ENCODE peak calls at places on chromosomes 5 and 9, in nine cellular contexts. S is cardiac muscle cell, A is WERI-Rb-1, O is spleen, E is upper lobe of right lung, P is epithelial cell of esophagus, C is lower lobe of right lung, N is HL-60, B is nephron progenitor cell. L is an unnamed sample.

GRCh38 chr9:32394381-32395049 is 10.1 kb downstream of the ACO1 start:
- DNase-seq in N (no peak), E (no peak), P (peak), O (no peak), S (no peak), B (no peak), C (no peak), A (no peak), L (no peak)

GRCh38 chr5:17185776-17186175 is 31.7 kb upstream of the BASP1 start:
- DNase-seq in N (peak), B (no peak), O (no peak), A (no peak), E (no peak), S (peak), C (no peak), P (peak), L (no peak)

GRCh38 chr5:73280821-73281746 is 108.1 kb downstream of the TMEM174 start:
- DNase-seq in O (no peak), P (peak), N (no peak), A (no peak), B (no peak), C (no peak), S (peak), E (no peak), L (no peak)

GRCh38 chr9:97706246-97706645 is 9.1 kb upstream of the XPA start:
- DNase-seq in A (no peak), S (no peak), C (no peak), P (no peak), O (no peak), E (no peak), N (no peak), B (no peak), L (no peak)

GRCh38 chr9:69809304-69809863 is 11.2 kb upstream of the CFAP95 start:
- DNase-seq in O (no peak), E (no peak), B (no peak), A (peak), N (no peak), P (peak), C (no peak), S (peak), L (no peak)

GRCh38 chr5:116970318-116970717 is 395.7 kb upstream of the SEMA6A start:
- DNase-seq in N (no peak), P (peak), C (no peak), A (no peak), O (no peak), B (no peak), E (no peak), S (no peak), L (no peak)

GRCh38 chr5:105687493-105687892 is 1983.2 kb downstream of the EFNA5 start:
- DNase-seq in N (no peak), S (no peak), C (no peak), P (no peak), A (no peak), E (no peak), O (no peak), B (no peak), L (no peak)

GRCh38 chr5:163760498-163760897 is 255.1 kb downstream of the MAT2B start:
- DNase-seq in O (no peak), A (no peak), S (peak), B (no peak), E (no peak), N (no peak), P (peak), C (no peak), L (no peak)

GRCh38 chr9:136244116-136244775 is 1.4 kb downstream of the QSOX2 start:
- DNase-seq in O (no peak), E (no peak), N (no peak), C (no peak), B (no peak), P (no peak), S (no peak), A (no peak), L (no peak)

GRCh38 chr5:145829708-145830361 is 5.3 kb downstream of the PRELID2 start:
- DNase-seq in N (no peak), C (no peak), B (no peak), E (no peak), S (no peak), A (no peak), P (no peak), O (no peak), L (no peak)

GRCh38 chr5:134769206-134769605 is 10.6 kb downstream of the DDX46 start:
- DNase-seq in S (peak), N (no peak), C (no peak), A (no peak), B (no peak), E (no peak), O (no peak), P (peak), L (no peak)

GRCh38 chr9:101977614-101978210 is 239.3 kb upstream of the GRIN3A start:
- DNase-seq in N (no peak), S (peak), E (no peak), O (no peak), A (no peak), C (no peak), B (no peak), P (peak), L (no peak)

GRCh38 chr9:135309763-135310125 is 169.8 kb upstream of the PPP1R26 start:
- DNase-seq in O (no peak), N (no peak), B (no peak), E (no peak), S (no peak), A (no peak), P (no peak), C (no peak), L (no peak)

GRCh38 chr9:33159760-33160127 is 7.4 kb downstream of the B4GALT1 start:
- DNase-seq in E (peak), B (no peak), N (no peak), A (no peak), O (peak), C (peak), P (peak), S (peak), L (no peak)

GRCh38 chr5:180313677-180314076 is 21.8 kb upstream of the MAPK9 start:
- DNase-seq in P (no peak), O (no peak), A (peak), E (peak), B (no peak), S (no peak), C (peak), N (peak), L (peak)

GRCh38 chr5:154568597-154568996 is 90.6 kb upstream of the HAND1 start:
- DNase-seq in E (no peak), O (no peak), C (no peak), S (no peak), N (no peak), P (no peak), B (no peak), A (no peak), L (no peak)

GRCh38 chr9:16310288-16311145 is 560.0 kb downstream of the BNC2 start:
- DNase-seq in O (no peak), S (no peak), N (no peak), B (no peak), A (no peak), C (no peak), E (no peak), P (no peak), L (no peak)

GRCh38 chr5:16918156-16918555 is 17.9 kb downstream of the MYO10 start:
- DNase-seq in O (no peak), N (no peak), P (no peak), E (no peak), C (no peak), S (no peak), A (no peak), B (no peak), L (no peak)

GRCh38 chr5:177123789-177124485 is 9.6 kb upstream of the NSD1 start:
- DNase-seq in O (peak), B (no peak), A (no peak), C (no peak), E (no peak), P (no peak), S (no peak), N (no peak), L (no peak)

GRCh38 chr5:134738963-134739661 is 764 bp downstream of the CAMLG start:
- DNase-seq in S (peak), E (peak), A (peak), N (no peak), P (peak), C (no peak), O (peak), B (peak), L (peak)

GRCh38 chr9:35643046-35643445 is 7.7 kb downstream of the SIT1 start:
- DNase-seq in S (no peak), O (no peak), B (no peak), A (no peak), P (no peak), C (no peak), E (no peak), N (no peak), L (no peak)

GRCh38 chr9:35650341-35651158 is at the start of gene SIT1:
- DNase-seq in C (no peak), N (no peak), P (no peak), E (no peak), O (peak), B (no peak), S (no peak), A (no peak), L (no peak)

GRCh38 chr9:35649431-35650340 is 1.0 kb downstream of the SIT1 start:
- DNase-seq in O (peak), P (no peak), C (no peak), B (no peak), S (peak), N (peak), E (no peak), A (no peak), L (no peak)

GRCh38 chr9:35646583-35647265 is 4.0 kb downstream of the SIT1 start:
- DNase-seq in E (peak), A (peak), C (peak), N (peak), O (peak), S (peak), P (peak), B (peak), L (peak)

GRCh38 chr9:35645736-35646582 is 4.8 kb downstream of the SIT1 start:
- DNase-seq in E (peak), C (peak), P (peak), N (no peak), S (peak), A (peak), B (peak), O (no peak), L (no peak)
- TF ChIP-seq CTCF in E (no peak), C (no peak), P (peak), N (no peak), S (no peak), A (peak), B (no peak), O (no peak), L (no peak)

DNA sequence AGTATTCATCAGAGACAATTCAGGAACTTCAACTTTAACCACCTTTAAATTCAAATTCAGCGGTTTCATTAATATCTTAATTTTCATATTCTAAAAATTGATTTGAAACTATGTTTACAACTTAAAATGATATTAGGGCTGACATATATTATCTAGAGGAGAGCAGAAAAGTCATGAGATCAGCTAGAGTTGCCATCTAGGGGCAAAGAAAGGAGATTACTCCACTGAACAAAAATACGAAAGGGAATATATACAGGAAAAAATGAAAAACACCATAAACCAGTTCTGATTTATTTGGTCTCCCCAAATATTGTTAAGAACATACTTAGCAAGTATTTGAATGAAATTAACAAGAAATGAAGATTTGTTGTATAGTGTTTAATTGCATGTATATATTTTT is 946.3 kb downstream of the DTWD2 start:
- DNase-seq in N (no peak), S (peak), P (no peak), B (no peak), C (no peak), E (no peak), A (no peak), O (no peak), L (no peak)
- TF ChIP-seq CTCF in N (no peak), S (peak), P (no peak), B (no peak), C (no peak), E (no peak), A (no peak), O (no peak), L (peak)

GRCh38 chr5:55894135-55894534 is 43.0 kb downstream of the IL31RA start:
- DNase-seq in O (no peak), C (no peak), A (no peak), E (no peak), S (no peak), B (no peak), N (no peak), P (no peak), L (no peak)
- TF ChIP-seq CTCF in O (no peak), C (no peak), A (no peak), E (no peak), S (no peak), B (no peak), N (no peak), P (no peak), L (no peak)

GRCh38 chr9:10003047-10003446 is 609.8 kb downstream of the PTPRD start:
- DNase-seq in N (no peak), E (no peak), O (no peak), B (no peak), A (no peak), C (no peak), P (no peak), S (no peak), L (no peak)

GRCh38 chr9:10000669-10001068 is 612.1 kb downstream of the PTPRD start:
- DNase-seq in E (no peak), O (no peak), A (no peak), S (no peak), P (no peak), N (no peak), B (no peak), C (no peak), L (no peak)

GRCh38 chr9:9997585-9997984 is 615.2 kb downstream of the PTPRD start:
- DNase-seq in B (no peak), E (no peak), N (no peak), S (no peak), P (no peak), A (no peak), O (no peak), C (no peak), L (no peak)

GRCh38 chr9:9996259-9996658 is 616.5 kb downstream of the PTPRD start:
- DNase-seq in A (no peak), N (no peak), O (no peak), C (no peak), B (no peak), E (no peak), P (no peak), S (no peak), L (no peak)

DNA sequence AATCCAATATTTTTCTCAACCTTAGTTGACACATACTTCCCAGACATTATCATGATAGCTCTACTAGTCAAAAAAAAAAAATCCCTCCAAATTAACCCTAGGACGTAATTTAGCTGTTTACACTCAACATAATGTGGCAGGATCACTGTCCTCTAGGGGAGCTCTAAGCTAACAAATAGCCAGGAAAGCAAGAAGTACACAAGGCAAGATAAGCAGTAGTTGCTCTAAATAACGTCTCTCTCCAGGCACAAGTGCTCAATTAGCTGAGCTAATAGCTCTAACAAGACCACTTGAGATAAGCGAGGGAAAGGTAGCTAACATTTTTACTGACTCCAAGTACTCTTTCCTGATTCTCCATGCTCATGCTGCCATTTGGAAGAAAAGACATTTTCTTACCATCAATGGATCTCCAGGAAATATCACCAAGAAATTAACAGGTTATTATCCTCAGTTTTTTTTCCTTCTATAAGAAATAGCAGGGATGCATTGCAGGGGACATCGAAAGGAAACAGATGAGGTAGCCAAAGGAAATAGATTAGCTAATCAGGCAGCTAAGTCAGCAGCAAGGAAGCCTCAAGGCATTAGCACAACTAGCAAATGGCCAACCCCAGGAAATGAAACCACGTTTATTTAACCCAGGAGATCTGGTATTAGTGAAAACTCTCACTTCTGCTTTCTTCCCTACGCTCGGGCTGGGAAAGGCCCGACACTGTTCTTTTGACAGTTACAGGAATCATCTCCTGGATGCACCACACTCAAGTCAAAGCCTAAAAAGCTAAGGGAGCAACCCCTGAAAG is 614.1 kb downstream of the PTPRD start:
- DNase-seq in N (no peak), P (peak), S (no peak), O (no peak), A (no peak), E (no peak), C (no peak), B (no peak), L (no peak)
- TF ChIP-seq CTCF in N (peak), P (peak), S (no peak), O (no peak), A (peak), E (no peak), C (peak), B (peak), L (peak)

DNA sequence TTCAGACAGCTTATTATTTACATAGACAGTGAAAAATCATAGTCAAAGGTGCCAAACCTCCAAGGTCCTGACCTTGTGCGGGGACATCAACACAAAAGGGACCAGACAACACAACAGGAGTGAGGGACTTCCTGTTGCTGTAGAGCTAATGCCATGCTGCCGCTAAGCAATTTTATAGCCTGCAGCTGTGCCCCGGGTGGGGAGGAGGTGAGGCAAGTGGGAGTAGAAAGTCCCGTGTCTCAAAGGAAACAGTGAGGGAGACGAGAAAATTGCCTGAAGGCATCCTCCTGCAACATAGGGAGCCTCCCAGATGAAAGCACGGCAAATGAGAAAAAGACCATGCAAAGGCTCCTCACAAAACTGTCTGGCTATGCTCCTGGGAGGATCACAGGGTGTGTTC is 58.8 kb downstream of the CAAP1 start:
- DNase-seq in C (no peak), N (no peak), S (no peak), P (peak), B (peak), O (no peak), A (no peak), E (no peak), L (no peak)
- TF ChIP-seq CTCF in C (no peak), N (no peak), S (no peak), P (no peak), B (no peak), O (no peak), A (no peak), E (no peak), L (no peak)

GRCh38 chr9:17531642-17532254 is 47.1 kb upstream of the SH3GL2 start:
- DNase-seq in N (no peak), P (peak), O (no peak), B (peak), C (no peak), A (peak), E (no peak), S (peak), L (peak)
- TF ChIP-seq CTCF in N (no peak), P (peak), O (no peak), B (peak), C (peak), A (peak), E (peak), S (peak), L (peak)

GRCh38 chr9:14323969-14324366 is 10.0 kb upstream of the NFIB start:
- DNase-seq in N (no peak), C (no peak), B (no peak), A (no peak), P (no peak), S (no peak), E (no peak), O (no peak), L (no peak)

GRCh38 chr9:14321517-14322125 is 7.7 kb upstream of the NFIB start:
- DNase-seq in S (peak), A (no peak), N (no peak), B (no peak), O (no peak), E (no peak), P (no peak), C (no peak), L (no peak)

GRCh38 chr9:14323083-14323968 is 9.4 kb upstream of the NFIB start:
- DNase-seq in E (no peak), S (no peak), C (no peak), N (no peak), P (no peak), A (no peak), O (no peak), B (no peak), L (no peak)

GRCh38 chr9:14320272-14321245 is 6.6 kb upstream of the NFIB start:
- DNase-seq in C (no peak), A (no peak), B (no peak), O (no peak), P (peak), S (peak), E (no peak), N (no peak), L (no peak)

GRCh38 chr9:14322211-14323082 is 8.5 kb upstream of the NFIB start:
- DNase-seq in N (no peak), B (peak), S (peak), C (peak), E (peak), P (peak), A (peak), O (peak), L (peak)
- TF ChIP-seq CTCF in N (no peak), B (peak), S (peak), C (peak), E (peak), P (peak), A (no peak), O (peak), L (peak)